ENCODE peak calls at places on chromosomes 1 and 21, in five cellular contexts. Z is AG09319, X is tibial nerve, V is cardiac fibroblast, R is T-cell. K is an unnamed sample.

GRCh38 chr1:89833183-89834077 is 12.6 kb downstream of the LRRC8D start:
- DNase-seq in Z (no peak), X (no peak), V (no peak), R (no peak), K (no peak)

GRCh38 chr1:8911416-8912309 is 33.2 kb upstream of the ENO1 start:
- DNase-seq in Z (no peak), X (no peak), V (no peak), R (no peak), K (no peak)

GRCh38 chr1:205827623-205828022 is 14.6 kb upstream of the SLC41A1 start:
- DNase-seq in Z (no peak), X (no peak), V (no peak), R (no peak), K (no peak)

GRCh38 chr1:25774921-25775774 is 24.8 kb upstream of the SELENON start:
- DNase-seq in Z (no peak), X (no peak), V (no peak), R (peak), K (no peak)

GRCh38 chr1:199616947-199617346 is 410.6 kb upstream of the NR5A2 start:
- DNase-seq in Z (no peak), X (no peak), V (no peak), R (no peak), K (no peak)

GRCh38 chr1:43530483-43531452 is at the start of gene PTPRF:
- DNase-seq in Z (no peak), X (no peak), V (peak), R (peak), K (peak)

GRCh38 chr1:44089371-44090070 is 29.1 kb upstream of the KLF17 start:
- DNase-seq in Z (no peak), X (no peak), V (no peak), R (no peak), K (peak)

GRCh38 chr1:41440321-41441090 is 44.0 kb downstream of the EDN2 start:
- DNase-seq in Z (no peak), X (no peak), V (no peak), R (no peak), K (peak)

GRCh38 chr1:223330462-223330861 is 33.5 kb downstream of the SUSD4 start:
- DNase-seq in Z (no peak), X (no peak), V (no peak), R (no peak), K (no peak)

GRCh38 chr1:116855788-116856187 is 53.9 kb upstream of the PTGFRN start:
- DNase-seq in Z (peak), X (no peak), V (no peak), R (no peak), K (peak)

GRCh38 chr1:95384570-95384969 is 150.6 kb downstream of the RWDD3 start:
- DNase-seq in Z (no peak), X (no peak), V (no peak), R (no peak), K (no peak)

GRCh38 chr1:20604678-20605077 is 15.8 kb downstream of the CDA start:
- DNase-seq in Z (no peak), X (no peak), V (peak), R (no peak), K (no peak)

GRCh38 chr1:216700779-216701178 is 22.4 kb downstream of the ESRRG start:
- DNase-seq in Z (no peak), X (no peak), V (no peak), R (no peak), K (no peak)

GRCh38 chr1:160376525-160377131 is 9.8 kb downstream of the NHLH1 start:
- DNase-seq in Z (peak), X (no peak), V (peak), R (peak), K (peak)

GRCh38 chr21:14382486-14382834 is 486 bp downstream of the HSPA13 start:
- DNase-seq in Z (no peak), X (no peak), V (peak), R (no peak), K (peak)

GRCh38 chr1:36217667-36218066 is 6.6 kb upstream of the THRAP3 start:
- DNase-seq in Z (no peak), X (no peak), V (peak), R (no peak), K (peak)

GRCh38 chr21:45244799-45245340 is 42.8 kb downstream of the POFUT2 start:
- DNase-seq in Z (no peak), X (no peak), V (no peak), R (no peak), K (no peak)